ENCODE peak calls at places on chromosome 17, in four cellular contexts. One of them, this sample, is unnamed.

GRCh38 chr17:4796550-4796915 is 569 bp downstream of the PSMB6 start:
- DNase-seq in K562: peak; percentile 50
- DNase-seq in HepG2: peak; percentile 33
- DNase-seq in HCT116: no peak
- DNase-seq in this sample: peak; percentile 75

GRCh38 chr17:40316571-40317344 is 7.8 kb downstream of the RARA start:
- DNase-seq in K562: no peak
- DNase-seq in HepG2: peak; percentile 80
- DNase-seq in HCT116: peak; percentile 40
- DNase-seq in this sample: peak; percentile 87

GRCh38 chr17:81453712-81454111 is 58.5 kb downstream of the BAHCC1 start:
- DNase-seq in K562: no peak
- DNase-seq in HepG2: no peak
- DNase-seq in HCT116: no peak
- DNase-seq in this sample: no peak

GRCh38 chr17:16935786-16936185 is 36.1 kb downstream of the TNFRSF13B start:
- DNase-seq in K562: no peak
- DNase-seq in HepG2: no peak
- DNase-seq in HCT116: no peak
- DNase-seq in this sample: no peak

GRCh38 chr17:38528101-38528500 is 77.7 kb downstream of the SRCIN1 start:
- DNase-seq in K562: no peak
- DNase-seq in HepG2: no peak
- DNase-seq in HCT116: no peak
- DNase-seq in this sample: peak; percentile 67

GRCh38 chr17:12712941-12713340 is 47.3 kb downstream of the MYOCD start:
- DNase-seq in K562: no peak
- DNase-seq in HepG2: no peak
- DNase-seq in HCT116: no peak
- DNase-seq in this sample: no peak

GRCh38 chr17:20315321-20315720 is 152.0 kb downstream of the LGALS9B start:
- DNase-seq in K562: no peak
- DNase-seq in HepG2: no peak
- DNase-seq in HCT116: no peak
- DNase-seq in this sample: no peak

GRCh38 chr17:39365252-39365651 is 36.2 kb downstream of the FBXL20 start:
- DNase-seq in K562: no peak
- DNase-seq in HepG2: no peak
- DNase-seq in HCT116: no peak
- DNase-seq in this sample: no peak

GRCh38 chr17:61048398-61049106 is 351.1 kb upstream of the TBX2 start:
- DNase-seq in K562: no peak
- DNase-seq in HepG2: no peak
- DNase-seq in HCT116: no peak
- DNase-seq in this sample: no peak

GRCh38 chr17:17204041-17204591 is 2.0 kb downstream of the PLD6 start:
- DNase-seq in K562: no peak
- DNase-seq in HepG2: no peak
- DNase-seq in HCT116: no peak
- DNase-seq in this sample: no peak

GRCh38 chr17:79838541-79839274 is 532 bp downstream of the CBX4 start:
- DNase-seq in K562: peak; percentile 63
- DNase-seq in HepG2: no peak
- DNase-seq in HCT116: no peak
- DNase-seq in this sample: peak; percentile 88

GRCh38 chr17:7823581-7824001 is 10.4 kb upstream of the KDM6B start:
- DNase-seq in K562: no peak
- DNase-seq in HepG2: no peak
- DNase-seq in HCT116: no peak
- DNase-seq in this sample: no peak

GRCh38 chr17:79813826-79814623 is 17.1 kb upstream of the CBX8 start:
- DNase-seq in K562: no peak
- DNase-seq in HepG2: no peak
- DNase-seq in HCT116: no peak
- DNase-seq in this sample: peak; percentile 90

GRCh38 chr17:74393323-74393942 is 26.1 kb downstream of the GPR142 start:
- DNase-seq in K562: no peak
- DNase-seq in HepG2: no peak
- DNase-seq in HCT116: no peak
- DNase-seq in this sample: no peak

GRCh38 chr17:81635973-81636504 is 873 bp downstream of the NPLOC4 start:
- DNase-seq in K562: no peak
- DNase-seq in HepG2: no peak
- DNase-seq in HCT116: no peak
- DNase-seq in this sample: no peak

GRCh38 chr17:31573047-31573446 is 181.6 kb downstream of the RAB11FIP4 start:
- DNase-seq in K562: no peak
- DNase-seq in HepG2: no peak
- DNase-seq in HCT116: no peak
- DNase-seq in this sample: no peak

GRCh38 chr17:46916211-46916610 is 6.7 kb upstream of the GOSR2 start:
- DNase-seq in K562: no peak
- DNase-seq in HepG2: no peak
- DNase-seq in HCT116: no peak
- DNase-seq in this sample: no peak

GRCh38 chr17:4573682-4574081 is 10.6 kb upstream of the SMTNL2 start:
- DNase-seq in K562: no peak
- DNase-seq in HepG2: no peak
- DNase-seq in HCT116: no peak
- DNase-seq in this sample: no peak

GRCh38 chr17:41421116-41421515 is 3.3 kb downstream of the KRT37 start:
- DNase-seq in K562: no peak
- DNase-seq in HepG2: peak; percentile 40
- DNase-seq in HCT116: no peak
- DNase-seq in this sample: no peak

GRCh38 chr17:55478971-55479370 is 32.3 kb downstream of the SMIM36 start:
- DNase-seq in K562: no peak
- DNase-seq in HepG2: peak; percentile 23
- DNase-seq in HCT116: no peak
- DNase-seq in this sample: no peak

GRCh38 chr17:80471922-80472321 is 4.5 kb downstream of the NPTX1 start:
- DNase-seq in K562: no peak
- DNase-seq in HepG2: no peak
- DNase-seq in HCT116: no peak
- DNase-seq in this sample: no peak

GRCh38 chr17:75531724-75532090 is 6.2 kb downstream of the LLGL2 start:
- DNase-seq in K562: no peak
- DNase-seq in HepG2: no peak
- DNase-seq in HCT116: peak; percentile 75
- DNase-seq in this sample: no peak

GRCh38 chr17:41733348-41734138 is 900 bp downstream of the HAP1 start:
- DNase-seq in K562: no peak
- DNase-seq in HepG2: no peak
- DNase-seq in HCT116: no peak
- DNase-seq in this sample: peak; percentile 52

GRCh38 chr17:67696853-67697505 is 20.8 kb upstream of the NOL11 start:
- DNase-seq in K562: no peak
- DNase-seq in HepG2: no peak
- DNase-seq in HCT116: no peak
- DNase-seq in this sample: no peak

GRCh38 chr17:52158450-52159042 is at the start of gene CA10:
- DNase-seq in K562: no peak
- DNase-seq in HepG2: no peak
- DNase-seq in HCT116: no peak
- DNase-seq in this sample: peak; percentile 80

GRCh38 chr17:50037321-50038107 is 18.4 kb upstream of the ITGA3 start:
- DNase-seq in K562: no peak
- DNase-seq in HepG2: no peak
- DNase-seq in HCT116: no peak
- DNase-seq in this sample: peak; percentile 55

GRCh38 chr17:9991351-9991750 is 86.3 kb upstream of the RCVRN start:
- DNase-seq in K562: no peak
- DNase-seq in HepG2: no peak
- DNase-seq in HCT116: no peak
- DNase-seq in this sample: no peak

GRCh38 chr17:50024808-50025207 is 29.8 kb upstream of the DLX3 start:
- DNase-seq in K562: no peak
- DNase-seq in HepG2: no peak
- DNase-seq in HCT116: no peak
- DNase-seq in this sample: no peak

GRCh38 chr17:82458885-82459424 is 414 bp downstream of the NARF start:
- DNase-seq in K562: no peak
- DNase-seq in HepG2: no peak
- DNase-seq in HCT116: no peak
- DNase-seq in this sample: peak; percentile 76

GRCh38 chr17:79622776-79623175 is 11.9 kb upstream of the RBFOX3 start:
- DNase-seq in K562: no peak
- DNase-seq in HepG2: no peak
- DNase-seq in HCT116: no peak
- DNase-seq in this sample: peak; percentile 22

GRCh38 chr17:32876414-32877163 is at the start of gene MYO1D:
- DNase-seq in K562: peak; percentile 67
- DNase-seq in HepG2: peak; percentile 45
- DNase-seq in HCT116: peak; percentile 46
- DNase-seq in this sample: peak; percentile 73

DNA sequence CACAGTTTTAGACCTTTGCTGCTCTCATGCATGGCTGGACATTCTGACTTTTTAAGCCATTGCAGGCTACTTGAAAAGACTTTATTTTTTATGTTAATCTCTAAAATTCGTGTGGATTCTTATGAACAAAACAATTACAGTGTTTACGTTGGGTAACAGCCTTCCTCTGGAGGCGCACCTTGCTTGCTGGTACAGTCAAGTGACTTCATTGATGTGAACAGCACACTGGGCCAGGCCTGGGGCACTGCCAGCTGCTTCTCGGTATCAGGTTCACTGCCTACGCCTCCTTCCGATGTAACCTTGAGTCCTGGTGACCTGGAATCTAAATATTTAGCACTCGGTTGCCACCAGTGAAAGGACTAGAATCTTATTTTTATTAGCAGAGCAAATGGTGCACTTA is 27.8 kb downstream of the MARCHF10 start:
- DNase-seq in K562: no peak
- DNase-seq in HepG2: no peak
- DNase-seq in HCT116: no peak
- DNase-seq in this sample: no peak
- TF ChIP-seq ELF1 in K562: no peak
- TF ChIP-seq ELF1 in HepG2: no peak
- TF ChIP-seq ELF1 in HCT116: no peak
- TF ChIP-seq ELF1 in this sample: no peak

GRCh38 chr17:77423589-77424451 is 283.1 kb downstream of the SEC14L1 start:
- DNase-seq in K562: no peak
- DNase-seq in HepG2: no peak
- DNase-seq in HCT116: no peak
- DNase-seq in this sample: peak; percentile 73
- TF ChIP-seq ELF1 in K562: no peak
- TF ChIP-seq ELF1 in HepG2: no peak
- TF ChIP-seq ELF1 in HCT116: no peak
- TF ChIP-seq ELF1 in this sample: no peak

GRCh38 chr17:59845595-59846390 is 47.0 kb downstream of the TUBD1 start:
- DNase-seq in K562: peak; percentile 28
- DNase-seq in HepG2: peak; percentile 89
- DNase-seq in HCT116: peak; percentile 90
- DNase-seq in this sample: no peak
- TF ChIP-seq ELF1 in K562: no peak
- TF ChIP-seq ELF1 in HepG2: no peak
- TF ChIP-seq ELF1 in HCT116: no peak
- TF ChIP-seq ELF1 in this sample: no peak

GRCh38 chr17:30164531-30164930 is 47.9 kb downstream of the NSRP1 start:
- DNase-seq in K562: no peak
- DNase-seq in HepG2: no peak
- DNase-seq in HCT116: no peak
- DNase-seq in this sample: no peak

GRCh38 chr17:30161601-30162000 is 45.0 kb downstream of the NSRP1 start:
- DNase-seq in K562: no peak
- DNase-seq in HepG2: no peak
- DNase-seq in HCT116: no peak
- DNase-seq in this sample: no peak

GRCh38 chr17:30160419-30161172 is 44.0 kb downstream of the NSRP1 start:
- DNase-seq in K562: no peak
- DNase-seq in HepG2: no peak
- DNase-seq in HCT116: no peak
- DNase-seq in this sample: no peak

GRCh38 chr17:30170415-30170987 is 53.9 kb downstream of the NSRP1 start:
- DNase-seq in K562: no peak
- DNase-seq in HepG2: no peak
- DNase-seq in HCT116: no peak
- DNase-seq in this sample: no peak

GRCh38 chr17:30165960-30166359 is 49.3 kb downstream of the NSRP1 start:
- DNase-seq in K562: no peak
- DNase-seq in HepG2: no peak
- DNase-seq in HCT116: no peak
- DNase-seq in this sample: no peak
- TF ChIP-seq ELF1 in K562: no peak
- TF ChIP-seq ELF1 in HepG2: no peak
- TF ChIP-seq ELF1 in HCT116: no peak
- TF ChIP-seq ELF1 in this sample: no peak

GRCh38 chr17:44216674-44217073 is 2.8 kb downstream of the UBTF start:
- DNase-seq in K562: no peak
- DNase-seq in HepG2: no peak
- DNase-seq in HCT116: no peak
- DNase-seq in this sample: no peak

GRCh38 chr17:44219126-44219635 is 294 bp downstream of the UBTF start:
- DNase-seq in K562: peak; percentile 79
- DNase-seq in HepG2: peak; percentile 48
- DNase-seq in HCT116: no peak
- DNase-seq in this sample: peak; percentile 85

GRCh38 chr17:44218344-44219125 is 940 bp downstream of the UBTF start:
- DNase-seq in K562: peak; percentile 94
- DNase-seq in HepG2: peak; percentile 89
- DNase-seq in HCT116: peak; percentile 74
- DNase-seq in this sample: peak; percentile 95

GRCh38 chr17:44216173-44216572 is 3.3 kb downstream of the UBTF start:
- DNase-seq in K562: no peak
- DNase-seq in HepG2: no peak
- DNase-seq in HCT116: no peak
- DNase-seq in this sample: no peak

GRCh38 chr17:44217738-44218343 is 1.6 kb downstream of the UBTF start:
- DNase-seq in K562: no peak
- DNase-seq in HepG2: no peak
- DNase-seq in HCT116: no peak
- DNase-seq in this sample: no peak
- TF ChIP-seq ELF1 in K562: no peak
- TF ChIP-seq ELF1 in HepG2: no peak
- TF ChIP-seq ELF1 in HCT116: no peak
- TF ChIP-seq ELF1 in this sample: no peak

This sample was measured in SK-N-SH.